ENCODE peak calls at places on chromosomes 11 and 22, in six cellular contexts. O is substantia nigra, F is globus pallidus, V is T-helper 17 cell, E is head of caudate nucleus, P is SW480. Q is an unnamed sample.

GRCh38 chr11:129323896-129324522 is 51.6 kb upstream of the BARX2 start:
- DNase-seq in V (no peak), E (no peak), O (no peak), F (peak), P (no peak), Q (no peak)

GRCh38 chr11:113971506-113972195 is 3.3 kb upstream of the HTR3A start:
- DNase-seq in F (no peak), O (no peak), E (no peak), V (no peak), P (no peak), Q (no peak)

GRCh38 chr22:38802671-38803121 is 8.8 kb upstream of the DNAL4 start:
- DNase-seq in O (no peak), P (peak), E (no peak), F (no peak), V (no peak), Q (peak)

GRCh38 chr11:46279393-46280099 is 2.1 kb downstream of the CREB3L1 start:
- DNase-seq in E (no peak), V (no peak), O (no peak), P (no peak), F (peak), Q (no peak)

GRCh38 chr11:33944693-33945424 is 53.0 kb upstream of the LMO2 start:
- DNase-seq in V (no peak), F (no peak), O (no peak), P (no peak), E (no peak), Q (no peak)

GRCh38 chr11:83025267-83025704 is 46.4 kb downstream of the RAB30 start:
- DNase-seq in O (no peak), F (peak), P (no peak), V (no peak), E (no peak), Q (peak)

GRCh38 chr11:128506999-128507591 is 80.3 kb downstream of the ETS1 start:
- DNase-seq in F (no peak), V (no peak), E (no peak), P (peak), O (no peak), Q (no peak)

GRCh38 chr11:15035283-15035682 is 38.1 kb upstream of the CALCB start:
- DNase-seq in F (no peak), O (no peak), E (no peak), P (peak), V (no peak), Q (no peak)

GRCh38 chr11:3133456-3134217 is 31.5 kb downstream of the OSBPL5 start:
- DNase-seq in E (no peak), P (no peak), O (no peak), V (peak), F (no peak), Q (no peak)

GRCh38 chr22:39292002-39292401 is 27.4 kb downstream of the RPL3 start:
- DNase-seq in E (no peak), V (no peak), F (no peak), P (peak), O (no peak), Q (no peak)

GRCh38 chr11:9428706-9429105 is 32.1 kb upstream of the ZNF143 start:
- DNase-seq in V (no peak), F (no peak), P (no peak), O (no peak), E (no peak), Q (no peak)

GRCh38 chr11:117439256-117439655 is 111.6 kb downstream of the CEP164 start:
- DNase-seq in O (no peak), E (no peak), F (no peak), V (no peak), P (no peak), Q (no peak)

GRCh38 chr11:123235117-123235686 is 40.2 kb upstream of the CLMP start:
- DNase-seq in P (no peak), O (no peak), E (peak), F (no peak), V (no peak), Q (peak)

GRCh38 chr11:68658661-68659060 is 25.7 kb upstream of the GAL start:
- DNase-seq in P (no peak), O (no peak), V (no peak), F (no peak), E (no peak), Q (no peak)

GRCh38 chr22:37623075-37624016 is 14.7 kb downstream of the GGA1 start:
- DNase-seq in P (no peak), F (no peak), V (peak), O (no peak), E (peak), Q (peak)

GRCh38 chr22:26684173-26684572 is 26.8 kb downstream of the MIAT start:
- DNase-seq in P (no peak), V (no peak), F (no peak), O (no peak), E (no peak), Q (no peak)

GRCh38 chr11:115961168-115962003 is 457.2 kb upstream of the CADM1 start:
- DNase-seq in E (no peak), V (no peak), F (no peak), P (no peak), O (no peak), Q (no peak)

GRCh38 chr22:36065775-36066544 is 37.3 kb upstream of the RBFOX2 start:
- DNase-seq in E (peak), F (peak), V (peak), P (peak), O (peak), Q (peak)

GRCh38 chr11:91199866-91200265 is 977.0 kb upstream of the CHORDC1 start:
- DNase-seq in O (no peak), E (no peak), V (no peak), P (no peak), F (no peak), Q (no peak)

GRCh38 chr11:120645639-120646038 is 134.1 kb downstream of the GRIK4 start:
- DNase-seq in P (no peak), E (no peak), F (no peak), O (no peak), V (no peak), Q (no peak)

GRCh38 chr11:3129591-3130268 is 35.4 kb downstream of the OSBPL5 start:
- DNase-seq in E (no peak), P (no peak), F (no peak), O (no peak), V (peak), Q (no peak)

GRCh38 chr22:17334054-17334453 is 35.2 kb upstream of the CECR2 start:
- DNase-seq in P (no peak), E (no peak), V (no peak), F (no peak), O (no peak), Q (no peak)

GRCh38 chr11:6735306-6735705 is 36.5 kb downstream of the OR2AG2 start:
- DNase-seq in O (no peak), E (no peak), P (peak), F (no peak), V (no peak), Q (no peak)

GRCh38 chr22:28023774-28024173 is 104.7 kb upstream of the PITPNB start:
- DNase-seq in F (no peak), V (no peak), O (no peak), E (no peak), P (no peak), Q (no peak)

GRCh38 chr22:44410396-44411056 is 87.5 kb downstream of the RTL6 start:
- DNase-seq in E (no peak), F (no peak), V (no peak), P (no peak), O (no peak), Q (no peak)

GRCh38 chr11:15897211-15897960 is 459.0 kb downstream of the SOX6 start:
- DNase-seq in O (no peak), P (peak), F (no peak), V (no peak), E (no peak), Q (peak)

GRCh38 chr22:22422629-22423112 is 85.9 kb downstream of the ZNF280B start:
- DNase-seq in V (peak), E (peak), P (peak), O (no peak), F (peak), Q (peak)

Q was measured in trophoblast cell.